ENCODE peak calls at places on chromosomes 5 and 9, in seven cellular contexts. X, A, B, L, Y, I and D are unnamed samples.

GRCh38 chr5:66406761-66407289 is 189.4 kb upstream of the MAST4 start:
- DNase-seq in X (no peak), I (no peak), Y (no peak), L (no peak), A (no peak), B (no peak), D (no peak)

GRCh38 chr9:36151306-36152210 is 15.0 kb downstream of the GLIPR2 start:
- DNase-seq in X (peak), B (peak), A (no peak), I (peak), Y (no peak), L (no peak), D (no peak)

GRCh38 chr9:97309260-97309659 is 1.8 kb downstream of the CCDC180 start:
- DNase-seq in Y (no peak), I (no peak), X (no peak), B (no peak), A (no peak), L (no peak), D (peak)

GRCh38 chr5:69209607-69210006 is 20.2 kb downstream of the CENPH start:
- DNase-seq in B (no peak), X (no peak), I (no peak), A (no peak), Y (no peak), L (no peak), D (no peak)

GRCh38 chr9:97398999-97399758 is 12.7 kb upstream of the TDRD7 start:
- DNase-seq in B (peak), L (peak), I (peak), Y (no peak), A (peak), X (peak), D (no peak)

GRCh38 chr9:31700252-31701045 is 684.0 kb upstream of the ACO1 start:
- DNase-seq in B (no peak), L (no peak), A (no peak), I (no peak), Y (no peak), X (no peak), D (no peak)

GRCh38 chr9:136316896-136317676 is 10.3 kb upstream of the GPSM1 start:
- DNase-seq in X (no peak), B (no peak), Y (no peak), A (no peak), L (no peak), I (no peak), D (no peak)

GRCh38 chr9:109317311-109317978 is 3.4 kb downstream of the EPB41L4B start:
- DNase-seq in L (no peak), I (peak), Y (no peak), A (no peak), X (no peak), B (no peak), D (no peak)

GRCh38 chr5:57172466-57172961 is 1.3 kb upstream of the GPBP1 start:
- DNase-seq in L (no peak), I (no peak), B (no peak), X (no peak), Y (no peak), A (no peak), D (no peak)

GRCh38 chr5:169626779-169627178 is 10.3 kb upstream of the DOCK2 start:
- DNase-seq in L (no peak), A (no peak), B (no peak), I (no peak), X (no peak), Y (no peak), D (no peak)

GRCh38 chr5:63837437-63837836 is 124.8 kb downstream of the HTR1A start:
- DNase-seq in A (no peak), L (no peak), B (no peak), X (no peak), Y (no peak), I (no peak), D (no peak)

GRCh38 chr9:71816782-71817549 is 48.7 kb upstream of the CEMIP2 start:
- DNase-seq in A (no peak), X (no peak), L (no peak), Y (no peak), I (peak), B (no peak), D (no peak)

GRCh38 chr5:81631124-81631523 is 119.8 kb downstream of the SSBP2 start:
- DNase-seq in A (no peak), Y (no peak), X (no peak), B (no peak), L (no peak), I (no peak), D (no peak)

GRCh38 chr5:149600932-149601331 is 19.6 kb downstream of the ARHGEF37 start:
- DNase-seq in A (no peak), L (no peak), B (no peak), Y (no peak), X (no peak), I (no peak), D (no peak)

GRCh38 chr9:124458441-124458840 is 8.2 kb downstream of the ADGRD2 start:
- DNase-seq in X (peak), B (no peak), I (no peak), A (no peak), Y (no peak), L (no peak), D (no peak)

GRCh38 chr9:91783411-91783810 is 166.6 kb downstream of the ROR2 start:
- DNase-seq in X (no peak), B (no peak), L (no peak), I (no peak), Y (no peak), A (no peak), D (no peak)

GRCh38 chr5:31413030-31413812 is 118.7 kb downstream of the DROSHA start:
- DNase-seq in L (no peak), B (no peak), Y (no peak), A (no peak), X (no peak), I (no peak), D (no peak)

GRCh38 chr9:70429899-70430298 is 15.4 kb upstream of the KLF9 start:
- DNase-seq in B (no peak), L (no peak), I (no peak), A (no peak), X (no peak), Y (no peak), D (no peak)

GRCh38 chr9:31608413-31608812 is 776.0 kb upstream of the ACO1 start:
- DNase-seq in B (no peak), L (no peak), Y (no peak), X (no peak), A (no peak), I (no peak), D (no peak)

GRCh38 chr5:172223901-172224873 is 30.2 kb downstream of the EFCAB9 start:
- DNase-seq in A (no peak), L (no peak), Y (no peak), B (no peak), X (no peak), I (no peak), D (no peak)

GRCh38 chr5:146448783-146449519 is 1.8 kb downstream of the TCERG1 start:
- DNase-seq in L (no peak), I (no peak), B (no peak), Y (no peak), X (no peak), A (no peak), D (no peak)

GRCh38 chr5:66757219-66757833 is 161.1 kb downstream of the MAST4 start:
- DNase-seq in B (peak), Y (peak), L (peak), I (peak), X (no peak), A (peak), D (peak)

GRCh38 chr9:34993502-34994428 is 4.2 kb downstream of the DNAJB5 start:
- DNase-seq in L (peak), B (peak), I (peak), Y (peak), A (peak), X (peak), D (peak)

GRCh38 chr5:35863159-35863558 is 6.5 kb downstream of the IL7R start:
- DNase-seq in A (no peak), L (no peak), X (no peak), I (no peak), Y (no peak), B (no peak), D (no peak)

GRCh38 chr5:88761269-88761880 is 121.6 kb downstream of the MEF2C start:
- DNase-seq in X (no peak), Y (no peak), L (no peak), B (no peak), A (no peak), I (no peak), D (no peak)

GRCh38 chr9:119050281-119050680 is 319.0 kb downstream of the BRINP1 start:
- DNase-seq in X (no peak), A (no peak), Y (no peak), L (no peak), B (no peak), I (no peak), D (no peak)

GRCh38 chr9:93464876-93465275 is 11.5 kb upstream of the FAM120AOS start:
- DNase-seq in B (no peak), X (no peak), I (no peak), A (no peak), L (no peak), Y (no peak), D (no peak)

GRCh38 chr5:120239076-120239475 is 225.0 kb upstream of the PRR16 start:
- DNase-seq in L (no peak), X (no peak), I (no peak), A (no peak), B (no peak), Y (no peak), D (no peak)

GRCh38 chr5:13919087-13919486 is 25.4 kb downstream of the DNAH5 start:
- DNase-seq in A (no peak), L (no peak), Y (no peak), X (no peak), B (no peak), I (no peak), D (no peak)

GRCh38 chr9:124267271-124267807 is 9.6 kb downstream of the NEK6 start:
- DNase-seq in A (no peak), I (peak), Y (no peak), L (no peak), X (peak), B (peak), D (no peak)

GRCh38 chr9:36174731-36175130 is 5.5 kb downstream of the CCIN start:
- DNase-seq in L (no peak), I (no peak), Y (no peak), B (no peak), A (no peak), X (no peak), D (no peak)

DNA sequence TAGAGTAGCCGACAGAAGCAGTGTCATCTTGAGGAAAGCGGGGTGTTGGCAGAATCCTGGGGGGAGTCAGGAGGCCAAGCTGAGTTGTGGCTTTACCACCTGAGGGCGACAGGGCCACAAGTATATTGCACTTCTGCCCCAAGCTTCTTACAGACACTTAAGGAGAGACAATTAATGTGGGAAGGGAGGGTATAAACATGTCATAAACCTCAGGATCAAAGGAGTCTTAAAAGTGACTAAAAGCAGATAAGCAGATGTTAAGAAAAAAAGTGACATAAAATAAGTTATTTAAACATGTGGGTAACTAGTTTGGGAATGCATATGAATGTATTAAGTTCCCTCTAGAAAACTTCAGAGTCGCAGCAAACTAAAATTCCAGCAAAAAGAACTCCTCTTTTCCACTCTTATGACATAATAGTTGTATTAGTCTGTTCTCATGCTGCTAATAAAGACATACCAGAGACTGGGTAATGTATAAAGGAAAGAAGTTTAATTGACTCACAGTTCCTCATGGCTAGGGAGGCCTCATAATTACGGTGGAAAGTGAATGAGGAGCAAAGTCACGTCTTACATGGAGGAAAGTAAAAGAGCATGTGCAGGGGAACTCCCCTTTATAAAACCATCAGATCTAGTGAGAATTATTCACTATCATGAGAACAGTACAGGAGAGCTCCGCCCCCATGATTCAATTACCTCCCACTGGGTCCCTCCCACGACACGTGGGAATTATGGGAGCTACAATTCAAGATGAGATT is 63.8 kb downstream of the ERAP1 start:
- DNase-seq in B (no peak), I (no peak), L (no peak), A (no peak), Y (no peak), X (no peak), D (no peak)
- TF ChIP-seq CTCF in B (no peak), I (no peak), L (no peak), A (no peak), Y (no peak), X (no peak), D (no peak)

GRCh38 chr5:343461-344401 is 22.2 kb downstream of the AHRR start:
- DNase-seq in I (peak), B (peak), A (no peak), L (no peak), Y (peak), X (no peak), D (no peak)
- TF ChIP-seq POLR2A in I (no peak), B (no peak), A (no peak), L (no peak), Y (no peak), X (no peak), D (no peak)

GRCh38 chr9:12774861-12775367 is at the start of gene LURAP1L:
- DNase-seq in B (peak), Y (peak), A (peak), L (peak), I (peak), X (no peak), D (no peak)

GRCh38 chr9:12775373-12775962 is 648 bp downstream of the LURAP1L start:
- DNase-seq in L (no peak), Y (peak), I (no peak), X (no peak), B (no peak), A (no peak), D (no peak)

GRCh38 chr9:12776775-12777055 is 1.9 kb downstream of the LURAP1L start:
- DNase-seq in L (no peak), B (no peak), X (no peak), I (no peak), A (no peak), Y (no peak), D (no peak)

GRCh38 chr9:12777149-12778010 is 2.6 kb downstream of the LURAP1L start:
- DNase-seq in I (no peak), B (no peak), L (no peak), X (no peak), A (no peak), Y (no peak), D (no peak)

DNA sequence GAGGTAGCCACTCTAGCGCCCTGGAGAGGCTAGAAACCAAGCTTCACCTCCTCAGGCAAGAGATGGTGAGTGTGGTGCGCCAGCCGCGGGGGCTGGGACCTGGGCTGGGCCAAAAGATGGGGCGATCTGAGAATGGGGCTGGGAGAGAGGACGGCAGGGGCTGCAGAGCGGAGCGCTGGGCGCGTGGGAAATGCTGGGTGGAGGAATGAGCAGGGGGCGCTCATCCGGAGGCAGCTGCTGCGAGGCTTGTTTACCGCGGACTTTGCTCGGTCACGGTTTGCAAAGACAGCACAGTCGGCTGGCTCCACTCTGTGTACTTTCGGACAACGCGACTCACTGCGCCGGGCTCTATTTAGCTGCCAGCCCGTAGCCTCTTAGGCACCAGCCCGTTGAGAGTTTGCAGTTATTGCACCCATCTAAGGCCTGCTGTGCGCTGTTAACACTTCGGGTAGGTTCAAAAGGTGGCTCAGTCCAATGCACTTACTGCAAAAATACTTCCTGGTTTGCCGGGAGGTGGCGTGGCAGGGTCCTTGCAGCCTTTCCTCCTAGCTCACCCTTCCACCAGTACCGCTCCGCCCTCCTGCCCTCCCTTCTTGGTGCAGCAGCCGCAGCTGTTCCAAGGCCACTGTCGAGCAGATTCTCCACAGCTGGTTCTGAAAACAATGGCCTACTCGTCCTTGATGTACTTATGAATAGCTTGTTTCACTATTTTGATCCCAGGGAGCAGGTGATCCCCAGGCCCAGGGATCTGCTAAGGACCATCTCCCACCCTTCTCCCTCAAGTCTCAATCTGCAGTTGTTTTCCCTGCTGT is 1.3 kb downstream of the LURAP1L start:
- DNase-seq in A (peak), I (peak), L (peak), X (peak), B (peak), Y (peak), D (peak)
- TF ChIP-seq CTCF in A (peak), I (peak), L (peak), X (no peak), B (peak), Y (peak), D (peak)

GRCh38 chr9:87519415-87519989 is 21.8 kb downstream of the DAPK1 start:
- DNase-seq in X (no peak), A (no peak), L (no peak), Y (no peak), B (no peak), I (no peak), D (peak)
- TF ChIP-seq POLR2A in X (no peak), A (no peak), L (no peak), Y (no peak), B (no peak), I (no peak), D (no peak)

GRCh38 chr5:2207109-2207399 is 324.3 kb upstream of the IRX4 start:
- DNase-seq in L (no peak), I (no peak), Y (no peak), X (no peak), A (no peak), B (no peak), D (peak)
- TF ChIP-seq CTCF in L (no peak), I (no peak), Y (no peak), X (no peak), A (no peak), B (no peak), D (no peak)

GRCh38 chr9:128120061-128120740 is 7.3 kb downstream of the PTGES2 start:
- DNase-seq in X (peak), A (no peak), Y (no peak), L (no peak), I (no peak), B (peak), D (no peak)
- TF ChIP-seq POLR2A in X (no peak), A (no peak), Y (no peak), L (no peak), I (no peak), B (no peak), D (no peak)

DNA sequence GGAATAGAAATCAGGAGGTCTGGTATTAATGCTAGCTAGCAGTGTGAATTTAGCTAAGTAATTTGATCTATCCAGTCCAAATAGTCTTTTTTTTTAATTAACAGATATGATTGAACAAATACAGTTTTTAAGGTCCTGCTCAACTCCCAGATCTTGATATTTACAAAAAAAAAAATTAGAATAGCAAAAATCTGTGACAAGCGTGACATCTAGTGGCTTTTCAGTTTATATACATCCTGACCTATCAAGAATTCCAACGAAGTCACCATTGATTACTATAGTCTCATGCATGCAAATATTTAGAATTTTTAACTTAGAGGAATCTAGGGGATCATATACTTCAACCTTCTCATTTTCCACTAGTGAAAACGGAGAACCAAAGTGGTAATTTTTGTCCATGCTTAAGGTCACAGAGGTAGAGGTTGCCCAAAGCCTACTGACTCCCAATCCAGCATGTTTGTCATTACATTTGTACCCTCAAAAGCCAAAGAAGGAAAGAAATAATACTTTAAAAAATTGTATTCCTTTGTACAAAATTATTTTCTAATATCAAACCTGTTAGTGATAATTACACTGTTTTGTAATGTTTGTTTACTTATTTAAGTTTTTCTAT is 17.6 kb upstream of the TARS1 start:
- DNase-seq in B (no peak), Y (no peak), A (no peak), L (no peak), I (no peak), X (no peak), D (no peak)
- TF ChIP-seq CTCF in B (no peak), Y (no peak), A (peak), L (peak), I (no peak), X (no peak), D (peak)

GRCh38 chr5:181203842-181204560 is 995 bp downstream of the TRIM7 start:
- DNase-seq in Y (no peak), I (no peak), B (no peak), A (no peak), L (no peak), X (no peak), D (no peak)
- TF ChIP-seq POLR2A in Y (no peak), I (no peak), B (no peak), A (no peak), L (no peak), X (no peak), D (no peak)